ENCODE peak calls at places on chromosomes 7 and 10, in six cellular contexts. J is lung, M is gastrocnemius medialis, D is mesendoderm, N is PC-3, Z is fibroblast of lung. A is an unnamed sample.

GRCh38 chr10:95814011-95814727 is 58.2 kb downstream of the ENTPD1 start:
- DNase-seq in N (peak; percentile 55), M (no peak), J (no peak), Z (peak; percentile 94), D (peak; percentile 56), A (no peak)

GRCh38 chr10:28177944-28178637 is 124.8 kb downstream of the MPP7 start:
- DNase-seq in Z (peak; percentile 38), J (no peak), M (no peak), N (no peak), D (no peak), A (no peak)

GRCh38 chr10:124744047-124744687 is at the start of gene FAM53B:
- DNase-seq in Z (peak; percentile 79), N (peak; percentile 77), M (peak; percentile 69), D (peak; percentile 83), J (peak; percentile 78), A (peak; percentile 92)

GRCh38 chr7:100516135-100516812 is 22.7 kb upstream of the AGFG2 start:
- DNase-seq in J (peak; percentile 32), Z (peak; percentile 97), D (peak; percentile 88), M (peak; percentile 20), N (no peak), A (peak; percentile 56)

GRCh38 chr10:61992059-61992460 is 90.6 kb downstream of the ARID5B start:
- DNase-seq in Z (peak; percentile 54), M (no peak), J (no peak), D (no peak), N (no peak), A (no peak)

GRCh38 chr10:129031233-129032150 is 435.5 kb upstream of the MGMT start:
- DNase-seq in M (no peak), D (peak; percentile 74), J (peak; percentile 42), Z (peak; percentile 0), N (peak; percentile 39), A (no peak)

GRCh38 chr10:24706479-24707118 is 17.1 kb downstream of the ARHGAP21 start:
- DNase-seq in Z (peak; percentile 96), D (no peak), J (no peak), N (peak; percentile 89), M (no peak), A (no peak)

GRCh38 chr10:35567951-35568350 is 37.2 kb upstream of the GJD4 start:
- DNase-seq in Z (no peak), M (no peak), N (no peak), D (no peak), J (no peak), A (no peak)

GRCh38 chr7:157012113-157012547 is 1.7 kb upstream of the MNX1 start:
- DNase-seq in D (peak; percentile 10), J (no peak), Z (no peak), M (no peak), N (no peak), A (no peak)

GRCh38 chr10:116730464-116731260 is 11.7 kb downstream of the HSPA12A start:
- DNase-seq in Z (no peak), M (no peak), D (no peak), J (no peak), N (no peak), A (no peak)

GRCh38 chr7:22948770-22949169 is 65.2 kb downstream of the HYCC1 start:
- DNase-seq in D (no peak), M (no peak), Z (no peak), J (no peak), N (no peak), A (no peak)

GRCh38 chr10:124990671-124991625 is 49.0 kb downstream of the ZRANB1 start:
- DNase-seq in J (peak; percentile 23), Z (no peak), D (no peak), N (no peak), M (no peak), A (no peak)

GRCh38 chr10:35870665-35871310 is 228.7 kb upstream of the FZD8 start:
- DNase-seq in N (no peak), M (no peak), D (no peak), J (no peak), Z (no peak), A (no peak)

GRCh38 chr7:26608402-26608801 is 256.0 kb downstream of the SKAP2 start:
- DNase-seq in N (no peak), J (no peak), M (no peak), Z (no peak), D (no peak), A (no peak)

GRCh38 chr7:102925962-102926825 is 13.4 kb downstream of the LRRC17 start:
- DNase-seq in N (peak; percentile 12), J (no peak), D (no peak), M (no peak), Z (peak; percentile 71), A (no peak)

GRCh38 chr10:102615361-102615760 is 28.9 kb upstream of the TRIM8 start:
- DNase-seq in N (no peak), M (no peak), D (peak; percentile 73), Z (no peak), J (no peak), A (no peak)

GRCh38 chr10:58511765-58512469 is 755 bp upstream of the BICC1 start:
- DNase-seq in M (peak; percentile 6), N (no peak), D (peak; percentile 5), Z (peak; percentile 6), J (peak; percentile 31), A (no peak)

GRCh38 chr10:128043259-128044045 is 82.8 kb downstream of the MKI67 start:
- DNase-seq in J (no peak), M (no peak), Z (no peak), D (peak; percentile 11), N (no peak), A (no peak)

GRCh38 chr7:7756577-7756976 is 38.2 kb upstream of the RPA3 start:
- DNase-seq in Z (no peak), D (no peak), M (no peak), N (no peak), J (no peak), A (no peak)

GRCh38 chr10:71769279-71769823 is 4.0 kb downstream of the VSIR start:
- DNase-seq in N (no peak), J (no peak), Z (peak; percentile 10), M (no peak), D (no peak), A (no peak)

GRCh38 chr10:71770255-71770654 is 3.1 kb downstream of the VSIR start:
- DNase-seq in Z (no peak), J (no peak), D (no peak), M (no peak), N (no peak), A (no peak)

GRCh38 chr10:71771821-71772617 is 1.3 kb downstream of the VSIR start:
- DNase-seq in J (peak; percentile 74), N (peak; percentile 73), Z (peak; percentile 82), D (peak; percentile 33), M (no peak), A (no peak)

GRCh38 chr10:71771204-71771603 is 2.1 kb downstream of the VSIR start:
- DNase-seq in N (no peak), J (no peak), M (peak; percentile 72), D (no peak), Z (no peak), A (no peak)

DNA sequence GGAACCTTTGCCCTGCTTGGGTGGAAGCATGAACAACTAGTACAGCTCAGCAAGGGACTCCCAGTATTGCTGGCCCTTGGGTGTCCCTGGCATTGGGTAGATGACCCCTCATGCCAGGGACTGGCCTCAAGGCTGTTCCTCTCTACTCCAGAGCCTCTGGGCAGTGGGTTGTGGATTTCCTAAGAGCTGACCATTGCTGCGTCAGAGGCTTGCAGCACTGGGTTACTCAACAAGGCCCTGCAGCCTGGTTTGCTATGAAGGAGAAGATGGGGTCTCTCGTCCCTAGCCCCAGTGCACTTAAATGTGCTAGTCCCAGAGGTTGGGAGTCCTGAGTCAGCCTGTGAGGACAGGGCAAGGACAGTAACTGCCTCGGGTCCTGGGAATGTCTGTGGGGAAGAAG is 2.5 kb downstream of the VSIR start:
- DNase-seq in Z (no peak), N (no peak), J (no peak), D (no peak), M (no peak), A (no peak)
- H3K4me1 ChIP-seq in Z (peaks cover 51% of the 10 kb centered on the region), N (peaks cover 41% of the 10 kb centered on the region), J (peaks cover 49% of the 10 kb centered on the region), D (no peaks in the 10 kb centered on the region), M (peaks cover 75% of the 10 kb centered on the region), A (peaks cover 65% of the 10 kb centered on the region)

DNA sequence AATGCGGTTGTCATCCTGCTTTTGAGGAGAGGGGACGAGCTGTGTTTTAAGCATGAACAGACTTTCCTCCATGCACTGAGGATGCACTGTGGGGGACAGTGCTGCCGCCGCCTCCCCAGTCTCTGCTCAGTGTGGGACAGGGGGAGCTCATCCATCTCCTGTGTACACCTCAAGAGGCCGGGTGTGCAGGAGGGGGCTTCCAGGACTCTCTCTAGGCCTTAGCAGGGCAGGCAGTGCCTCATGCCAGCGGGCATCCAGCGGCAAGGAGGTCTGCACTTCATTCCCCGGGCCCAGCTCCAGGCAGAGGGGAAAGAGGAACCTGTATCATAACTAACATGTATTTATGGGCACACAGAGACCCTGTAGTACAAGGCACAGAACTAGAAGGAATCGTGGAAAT is 89.7 kb downstream of the DIP2C start:
- DNase-seq in M (no peak), D (no peak), N (no peak), J (no peak), Z (no peak), A (peak; percentile 36)
- H3K27ac ChIP-seq in M (no peak overlapping the region), D (no peak overlapping the region), N (no peak overlapping the region), J (no peak overlapping the region), Z (no peak overlapping the region), A (no peak overlapping the region)

GRCh38 chr10:5168897-5169296 is 16.1 kb downstream of the AKR1C8 start:
- DNase-seq in D (no peak), Z (no peak), M (no peak), J (no peak), N (no peak), A (no peak)
- H3K4me3 ChIP-seq in D (no peak overlapping the region), Z (no peak overlapping the region), M (no peak overlapping the region), J (no peak overlapping the region), N (no peak overlapping the region), A (no peak overlapping the region)

DNA sequence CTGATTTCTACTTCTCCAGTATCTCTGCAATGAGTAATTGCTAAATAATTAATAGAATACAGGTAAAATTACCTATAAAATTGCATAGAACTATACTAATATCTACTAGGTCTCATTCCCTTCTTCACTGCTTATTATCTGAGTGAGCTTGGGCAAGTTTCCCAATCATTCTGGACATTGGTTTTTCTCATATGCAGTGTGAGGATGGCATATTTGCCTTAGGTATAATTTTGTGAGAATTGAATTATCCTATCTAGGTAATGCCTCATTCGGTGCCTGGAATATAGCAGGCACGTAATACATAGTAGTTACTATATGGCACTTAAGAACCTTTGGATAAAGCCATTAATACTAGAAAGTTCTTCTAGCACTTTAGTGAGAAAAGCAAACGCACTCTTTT is 434.7 kb downstream of the GATA3 start:
- DNase-seq in M (no peak), Z (no peak), D (no peak), J (no peak), N (no peak), A (no peak)
- H3K4me1 ChIP-seq in M (no peaks in the 10 kb centered on the region), Z (no peaks in the 10 kb centered on the region), D (no peaks in the 10 kb centered on the region), J (no peaks in the 10 kb centered on the region), N (no peaks in the 10 kb centered on the region), A (no peaks in the 10 kb centered on the region)

DNA sequence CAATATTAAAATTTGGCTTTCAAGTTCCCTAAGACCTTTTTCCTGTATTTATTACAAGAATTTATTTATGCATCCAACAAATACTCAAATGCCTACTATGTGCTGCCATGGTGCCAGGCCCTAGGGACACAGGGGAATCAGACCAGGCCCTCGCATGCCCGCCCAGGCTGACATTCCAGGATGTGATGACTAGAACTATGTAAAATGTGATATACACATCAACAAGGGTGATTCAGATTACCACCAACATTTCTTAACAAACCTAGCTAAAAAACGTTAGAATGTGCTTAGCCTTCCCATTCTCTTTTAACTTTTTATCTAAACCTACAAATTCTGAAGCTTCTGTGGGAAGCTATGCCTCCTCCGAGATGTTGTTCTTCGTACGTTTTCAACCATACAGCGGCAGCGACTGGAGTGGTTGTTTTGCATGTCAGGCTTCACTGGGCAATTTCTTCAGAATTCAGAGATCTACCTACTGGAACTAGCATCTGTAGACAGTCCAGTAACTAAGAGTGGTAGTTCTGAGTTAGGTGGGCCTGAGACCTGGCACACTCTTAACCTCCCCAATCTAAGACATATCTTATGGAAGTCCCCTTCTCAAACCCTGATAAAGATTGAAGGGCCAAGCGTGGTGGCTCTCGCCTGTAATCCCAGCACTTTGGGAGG is 22.1 kb downstream of the GNA12 start:
- DNase-seq in J (no peak), D (no peak), M (no peak), N (peak; percentile 73), Z (peak; percentile 93), A (peak; percentile 62)
- H3K27ac ChIP-seq in J (peak overlapping the region; percentile 47), D (peak overlapping the region; percentile 66), M (no peak overlapping the region), N (peak overlapping the region; percentile 92), Z (peak overlapping the region; percentile 90), A (peak overlapping the region; percentile 58)